ENCODE peak calls at places on chromosomes 3 and 15, in seven cellular contexts. One of them, this sample, is unnamed.

GRCh38 chr3:44988073-44988472 is 12.0 kb downstream of the EXOSC7 start:
- DNase-seq in H9: no peak
- DNase-seq in body of pancreas: no peak
- DNase-seq in RWPE1: no peak
- DNase-seq in AG04450: no peak
- DNase-seq in aorta: no peak
- DNase-seq in keratinocyte: no peak
- DNase-seq in this sample: no peak

GRCh38 chr3:114775395-114775794 is 371.7 kb downstream of the ZBTB20 start:
- DNase-seq in aorta: no peak
- DNase-seq in AG04450: no peak
- DNase-seq in H9: no peak
- DNase-seq in RWPE1: no peak
- DNase-seq in keratinocyte: no peak
- DNase-seq in body of pancreas: no peak
- DNase-seq in this sample: no peak

GRCh38 chr3:65314265-65314664 is 626.5 kb upstream of the ADAMTS9 start:
- DNase-seq in body of pancreas: no peak
- DNase-seq in H9: no peak
- DNase-seq in aorta: no peak
- DNase-seq in RWPE1: no peak
- DNase-seq in AG04450: no peak
- DNase-seq in keratinocyte: no peak
- DNase-seq in this sample: no peak

GRCh38 chr3:15361494-15362214 is 29.3 kb upstream of the SH3BP5 start:
- DNase-seq in AG04450: no peak
- DNase-seq in H9: peak
- DNase-seq in aorta: no peak
- DNase-seq in keratinocyte: no peak
- DNase-seq in body of pancreas: no peak
- DNase-seq in RWPE1: no peak
- DNase-seq in this sample: peak

GRCh38 chr3:45690331-45691035 is 1.3 kb downstream of the SACM1L start:
- DNase-seq in keratinocyte: no peak
- DNase-seq in AG04450: no peak
- DNase-seq in body of pancreas: no peak
- DNase-seq in RWPE1: no peak
- DNase-seq in H9: no peak
- DNase-seq in aorta: no peak
- DNase-seq in this sample: no peak

GRCh38 chr3:141477224-141477623 is 9.6 kb upstream of the RASA2 start:
- DNase-seq in keratinocyte: no peak
- DNase-seq in AG04450: peak
- DNase-seq in aorta: no peak
- DNase-seq in body of pancreas: peak
- DNase-seq in RWPE1: peak
- DNase-seq in H9: no peak
- DNase-seq in this sample: peak

GRCh38 chr3:11727207-11727606 is 83.5 kb upstream of the VGLL4 start:
- DNase-seq in body of pancreas: no peak
- DNase-seq in RWPE1: no peak
- DNase-seq in aorta: no peak
- DNase-seq in AG04450: no peak
- DNase-seq in H9: no peak
- DNase-seq in keratinocyte: no peak
- DNase-seq in this sample: no peak

GRCh38 chr15:29770796-29771195 is 51.5 kb downstream of the TJP1 start:
- DNase-seq in AG04450: no peak
- DNase-seq in body of pancreas: no peak
- DNase-seq in RWPE1: no peak
- DNase-seq in aorta: no peak
- DNase-seq in H9: no peak
- DNase-seq in keratinocyte: no peak
- DNase-seq in this sample: no peak

GRCh38 chr3:110579841-110580550 is 491.6 kb upstream of the NECTIN3 start:
- DNase-seq in keratinocyte: no peak
- DNase-seq in RWPE1: no peak
- DNase-seq in H9: no peak
- DNase-seq in AG04450: no peak
- DNase-seq in body of pancreas: no peak
- DNase-seq in aorta: no peak
- DNase-seq in this sample: no peak

GRCh38 chr3:12194209-12194608 is 35.5 kb upstream of the TIMP4 start:
- DNase-seq in H9: no peak
- DNase-seq in aorta: no peak
- DNase-seq in RWPE1: peak
- DNase-seq in keratinocyte: peak
- DNase-seq in body of pancreas: no peak
- DNase-seq in AG04450: peak
- DNase-seq in this sample: no peak

GRCh38 chr3:47984089-47984759 is 32.0 kb downstream of the MAP4 start:
- DNase-seq in body of pancreas: no peak
- DNase-seq in keratinocyte: peak
- DNase-seq in aorta: peak
- DNase-seq in H9: no peak
- DNase-seq in AG04450: peak
- DNase-seq in RWPE1: peak
- DNase-seq in this sample: no peak

GRCh38 chr3:139572847-139573672 is 33.5 kb upstream of the RBP1 start:
- DNase-seq in body of pancreas: no peak
- DNase-seq in aorta: no peak
- DNase-seq in AG04450: no peak
- DNase-seq in keratinocyte: no peak
- DNase-seq in RWPE1: no peak
- DNase-seq in H9: no peak
- DNase-seq in this sample: no peak

GRCh38 chr15:85403745-85404144 is 23.3 kb downstream of the AKAP13 start:
- DNase-seq in keratinocyte: no peak
- DNase-seq in AG04450: no peak
- DNase-seq in H9: no peak
- DNase-seq in RWPE1: no peak
- DNase-seq in aorta: no peak
- DNase-seq in body of pancreas: no peak
- DNase-seq in this sample: no peak

GRCh38 chr3:86867990-86868389 is 123.0 kb downstream of the VGLL3 start:
- DNase-seq in keratinocyte: no peak
- DNase-seq in H9: no peak
- DNase-seq in RWPE1: no peak
- DNase-seq in AG04450: peak
- DNase-seq in aorta: no peak
- DNase-seq in body of pancreas: no peak
- DNase-seq in this sample: no peak

GRCh38 chr15:82129769-82130168 is 84.0 kb upstream of the MEX3B start:
- DNase-seq in aorta: no peak
- DNase-seq in H9: no peak
- DNase-seq in RWPE1: no peak
- DNase-seq in body of pancreas: no peak
- DNase-seq in AG04450: peak
- DNase-seq in keratinocyte: no peak
- DNase-seq in this sample: no peak

GRCh38 chr15:68615811-68616210 is 37.0 kb downstream of the CORO2B start:
- DNase-seq in AG04450: no peak
- DNase-seq in keratinocyte: no peak
- DNase-seq in H9: no peak
- DNase-seq in body of pancreas: no peak
- DNase-seq in RWPE1: no peak
- DNase-seq in aorta: no peak
- DNase-seq in this sample: no peak

GRCh38 chr15:68616397-68616796 is 37.6 kb downstream of the CORO2B start:
- DNase-seq in H9: no peak
- DNase-seq in body of pancreas: no peak
- DNase-seq in aorta: no peak
- DNase-seq in RWPE1: no peak
- DNase-seq in keratinocyte: no peak
- DNase-seq in AG04450: no peak
- DNase-seq in this sample: no peak

GRCh38 chr15:68612979-68613740 is 34.4 kb downstream of the CORO2B start:
- DNase-seq in keratinocyte: no peak
- DNase-seq in aorta: no peak
- DNase-seq in body of pancreas: no peak
- DNase-seq in RWPE1: peak
- DNase-seq in AG04450: no peak
- DNase-seq in H9: no peak
- DNase-seq in this sample: no peak

GRCh38 chr15:68615301-68615700 is 36.5 kb downstream of the CORO2B start:
- DNase-seq in AG04450: no peak
- DNase-seq in RWPE1: no peak
- DNase-seq in keratinocyte: no peak
- DNase-seq in H9: no peak
- DNase-seq in aorta: no peak
- DNase-seq in body of pancreas: no peak
- DNase-seq in this sample: no peak

DNA sequence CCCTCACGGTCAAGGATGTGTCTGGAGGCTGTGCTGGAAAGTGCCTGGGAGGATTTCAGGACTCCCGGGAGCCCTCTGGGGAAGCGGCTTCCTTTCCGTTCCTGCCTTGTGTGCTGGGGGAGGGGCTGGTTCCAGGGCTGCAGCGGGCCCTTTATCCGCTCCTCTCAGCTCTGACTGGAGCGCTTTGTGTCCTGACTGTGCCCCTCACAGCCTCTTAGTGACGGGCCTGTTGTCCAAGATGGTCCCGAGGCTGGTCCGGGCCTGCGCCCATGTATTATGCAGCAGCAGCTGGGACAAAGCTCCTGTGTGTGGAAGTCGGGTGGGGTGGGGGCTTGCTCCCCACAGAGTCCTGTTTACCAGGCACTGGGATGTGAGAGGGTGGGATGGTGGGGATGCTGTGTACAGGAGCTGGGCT is 35.8 kb downstream of the CORO2B start:
- DNase-seq in aorta: no peak
- DNase-seq in RWPE1: no peak
- DNase-seq in AG04450: no peak
- DNase-seq in body of pancreas: no peak
- DNase-seq in keratinocyte: no peak
- DNase-seq in H9: peak
- DNase-seq in this sample: no peak
- H3K27ac ChIP-seq in aorta: no peak
- H3K27ac ChIP-seq in RWPE1: no peak
- H3K27ac ChIP-seq in AG04450: no peak
- H3K27ac ChIP-seq in body of pancreas: peak
- H3K27ac ChIP-seq in keratinocyte: no peak
- H3K27ac ChIP-seq in H9: no peak
- H3K27ac ChIP-seq in this sample: no peak

GRCh38 chr15:40694706-40695468 is at the start of gene RAD51:
- DNase-seq in AG04450: peak
- DNase-seq in body of pancreas: peak
- DNase-seq in aorta: peak
- DNase-seq in RWPE1: peak
- DNase-seq in H9: peak
- DNase-seq in keratinocyte: peak
- DNase-seq in this sample: peak

GRCh38 chr15:40697916-40698315 is 2.9 kb downstream of the RAD51 start:
- DNase-seq in AG04450: no peak
- DNase-seq in aorta: no peak
- DNase-seq in keratinocyte: no peak
- DNase-seq in H9: no peak
- DNase-seq in body of pancreas: no peak
- DNase-seq in RWPE1: no peak
- DNase-seq in this sample: no peak

GRCh38 chr15:40695469-40695910 is 516 bp downstream of the RAD51 start:
- DNase-seq in aorta: no peak
- DNase-seq in H9: no peak
- DNase-seq in body of pancreas: no peak
- DNase-seq in AG04450: no peak
- DNase-seq in RWPE1: peak
- DNase-seq in keratinocyte: no peak
- DNase-seq in this sample: no peak

GRCh38 chr15:40693904-40694705 is 869 bp upstream of the RAD51 start:
- DNase-seq in keratinocyte: no peak
- DNase-seq in aorta: no peak
- DNase-seq in H9: no peak
- DNase-seq in RWPE1: no peak
- DNase-seq in AG04450: no peak
- DNase-seq in body of pancreas: no peak
- DNase-seq in this sample: no peak

DNA sequence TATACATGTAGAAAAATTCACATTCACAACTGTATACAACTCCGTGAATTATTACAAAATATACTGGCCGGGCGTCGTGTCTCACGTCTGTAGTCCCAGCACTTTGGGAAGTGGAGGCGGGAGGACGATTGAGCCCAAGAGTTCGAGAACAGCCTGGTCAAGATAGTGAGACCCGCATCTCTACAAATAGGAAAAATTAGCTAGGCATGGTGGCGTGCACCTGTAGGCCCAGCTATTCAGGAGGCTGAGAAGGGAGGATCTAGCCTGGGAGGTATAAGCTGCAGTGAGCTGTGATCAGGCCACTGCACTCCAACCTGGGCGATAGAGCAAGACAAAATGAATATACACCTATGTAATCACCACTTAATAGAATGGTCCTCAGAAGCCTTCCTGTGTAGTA is 1.3 kb downstream of the RAD51 start:
- DNase-seq in aorta: no peak
- DNase-seq in RWPE1: no peak
- DNase-seq in keratinocyte: no peak
- DNase-seq in H9: no peak
- DNase-seq in body of pancreas: no peak
- DNase-seq in AG04450: no peak
- DNase-seq in this sample: no peak
- H3K27ac ChIP-seq in aorta: no peak
- H3K27ac ChIP-seq in RWPE1: peak
- H3K27ac ChIP-seq in keratinocyte: no peak
- H3K27ac ChIP-seq in H9: no peak
- H3K27ac ChIP-seq in body of pancreas: no peak
- H3K27ac ChIP-seq in AG04450: no peak
- H3K27ac ChIP-seq in this sample: no peak

DNA sequence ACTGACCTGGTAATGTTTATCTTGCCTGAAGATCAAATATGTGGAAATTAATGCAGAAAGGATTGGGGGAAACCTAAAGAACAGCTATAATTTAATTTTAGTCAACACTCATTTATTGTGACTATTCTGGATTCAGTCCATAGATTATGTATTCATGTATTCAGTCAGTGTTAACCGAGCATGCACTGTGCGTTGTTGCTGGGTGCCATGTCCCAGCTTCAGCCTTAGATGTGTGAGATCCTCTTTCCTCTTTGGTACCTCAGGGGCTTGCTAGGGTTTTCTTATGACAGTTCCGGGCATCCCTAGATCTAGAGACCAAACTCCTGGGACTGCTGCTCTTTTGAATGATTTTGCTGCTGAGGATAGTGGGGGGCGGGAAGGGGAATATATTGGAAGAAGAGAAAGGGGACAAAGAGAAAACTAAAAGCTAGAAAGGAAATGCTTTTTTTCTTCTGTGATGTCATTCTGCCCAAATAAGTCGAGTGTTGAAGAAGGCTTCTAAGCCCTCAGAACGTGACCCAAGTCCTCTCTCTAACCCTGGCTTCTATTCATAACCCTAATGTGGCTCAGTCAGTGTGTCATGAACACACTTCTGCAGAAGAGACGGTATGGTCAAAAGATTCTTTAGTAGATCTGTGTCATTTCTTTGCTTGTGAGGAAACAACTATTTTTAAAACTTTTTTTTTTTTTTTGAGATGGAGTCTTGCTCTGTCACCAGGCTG is 33.5 kb downstream of the STARD9 start:
- DNase-seq in aorta: no peak
- DNase-seq in body of pancreas: no peak
- DNase-seq in AG04450: no peak
- DNase-seq in keratinocyte: no peak
- DNase-seq in H9: no peak
- DNase-seq in RWPE1: no peak
- DNase-seq in this sample: no peak
- H3K27ac ChIP-seq in aorta: no peak
- H3K27ac ChIP-seq in body of pancreas: no peak
- H3K27ac ChIP-seq in AG04450: no peak
- H3K27ac ChIP-seq in keratinocyte: no peak
- H3K27ac ChIP-seq in H9: no peak
- H3K27ac ChIP-seq in RWPE1: no peak
- H3K27ac ChIP-seq in this sample: no peak

GRCh38 chr3:58379351-58380073 is 46.8 kb downstream of the PXK start:
- DNase-seq in aorta: no peak
- DNase-seq in keratinocyte: no peak
- DNase-seq in H9: no peak
- DNase-seq in AG04450: no peak
- DNase-seq in body of pancreas: no peak
- DNase-seq in RWPE1: no peak
- DNase-seq in this sample: no peak
- H3K27ac ChIP-seq in aorta: no peak
- H3K27ac ChIP-seq in keratinocyte: no peak
- H3K27ac ChIP-seq in H9: no peak
- H3K27ac ChIP-seq in AG04450: no peak
- H3K27ac ChIP-seq in body of pancreas: no peak
- H3K27ac ChIP-seq in RWPE1: no peak
- H3K27ac ChIP-seq in this sample: no peak

This sample was measured in epithelial cell of prostate.